ENCODE peak calls at places on chromosome 20, in six cellular contexts. F is HepG2, P is GM12878, H is SK-N-SH, C is H1, G is HL-60. U is an unnamed sample.

GRCh38 chr20:10376271-10377075 is 57.5 kb downstream of the MKKS start:
- DNase-seq in H (no peak), G (no peak), P (no peak), F (no peak), C (no peak), U (no peak)

GRCh38 chr20:35523298-35523888 is 6.1 kb downstream of the C20orf173 start:
- DNase-seq in H (peak; percentile 43), C (peak; percentile 84), P (no peak), G (no peak), F (peak; percentile 47), U (peak; percentile 70)

GRCh38 chr20:23609486-23610109 is 3.9 kb upstream of the CST9 start:
- DNase-seq in F (no peak), C (no peak), P (no peak), G (no peak), H (no peak), U (no peak)

GRCh38 chr20:25237610-25238318 is 10.1 kb upstream of the PYGB start:
- DNase-seq in F (peak; percentile 90), G (peak; percentile 88), P (no peak), C (no peak), H (no peak), U (peak; percentile 71)

GRCh38 chr20:24033151-24033550 is 44.6 kb upstream of the GGTLC1 start:
- DNase-seq in G (no peak), F (no peak), C (no peak), P (no peak), H (no peak), U (no peak)

GRCh38 chr20:3349786-3350185 is 57.7 kb downstream of the DNAAF9 start:
- DNase-seq in H (no peak), G (no peak), P (no peak), C (no peak), F (no peak), U (no peak)

GRCh38 chr20:62710886-62711702 is 2.5 kb downstream of the NTSR1 start:
- DNase-seq in C (no peak), G (peak; percentile 66), P (no peak), H (peak; percentile 61), F (no peak), U (peak; percentile 83)

GRCh38 chr20:62416651-62417637 is 9.9 kb upstream of the CABLES2 start:
- DNase-seq in F (no peak), P (no peak), C (no peak), G (no peak), H (no peak), U (no peak)

GRCh38 chr20:36645998-36646397 is at the start of gene SLA2:
- DNase-seq in C (no peak), G (peak; percentile 27), H (no peak), F (no peak), P (no peak), U (no peak)

GRCh38 chr20:46967647-46968046 is 73.0 kb downstream of the EYA2 start:
- DNase-seq in C (no peak), F (peak; percentile 28), G (no peak), H (peak; percentile 37), P (no peak), U (no peak)

GRCh38 chr20:2693286-2693995 is 861 bp downstream of the EBF4 start:
- DNase-seq in C (peak; percentile 67), F (no peak), H (peak; percentile 90), G (no peak), P (no peak), U (no peak)

GRCh38 chr20:2172305-2173175 is 70.9 kb downstream of the STK35 start:
- DNase-seq in P (peak; percentile 1), G (peak; percentile 27), H (peak; percentile 82), F (peak; percentile 55), C (peak; percentile 87), U (peak; percentile 61)

GRCh38 chr20:38373231-38373867 is 27.1 kb downstream of the LBP start:
- DNase-seq in P (no peak), G (no peak), F (no peak), C (no peak), H (no peak), U (no peak)

GRCh38 chr20:46559685-46560440 is 9.4 kb upstream of the OCSTAMP start:
- DNase-seq in G (no peak), H (no peak), C (no peak), F (peak; percentile 66), P (no peak), U (no peak)

GRCh38 chr20:10578607-10579006 is 95.2 kb downstream of the JAG1 start:
- DNase-seq in G (no peak), F (peak; percentile 71), P (no peak), C (no peak), H (no peak), U (no peak)

GRCh38 chr20:51457281-51457932 is 85.1 kb downstream of the NFATC2 start:
- DNase-seq in H (peak; percentile 44), F (no peak), P (no peak), G (peak; percentile 72), C (no peak), U (no peak)

GRCh38 chr20:53413188-53413631 is 180.4 kb downstream of the ZNF217 start:
- DNase-seq in H (no peak), C (peak; percentile 86), P (peak; percentile 52), F (peak; percentile 83), G (no peak), U (peak; percentile 67)

GRCh38 chr20:22523499-22524392 is 60.6 kb downstream of the FOXA2 start:
- DNase-seq in F (peak; percentile 99), G (no peak), P (no peak), C (peak; percentile 34), H (no peak), U (no peak)

GRCh38 chr20:4113996-4114603 is 98.7 kb upstream of the RNF24 start:
- DNase-seq in C (peak; percentile 37), F (no peak), P (no peak), G (no peak), H (peak; percentile 48), U (no peak)

GRCh38 chr20:43404880-43405279 is 52.8 kb upstream of the SRSF6 start:
- DNase-seq in P (no peak), F (peak; percentile 34), C (peak; percentile 83), G (no peak), H (no peak), U (peak; percentile 36)

GRCh38 chr20:37355252-37356180 is 9.6 kb downstream of the SRC start:
- DNase-seq in C (no peak), P (no peak), G (no peak), H (peak; percentile 10), F (no peak), U (no peak)

GRCh38 chr20:9508240-9508661 is 6.1 kb upstream of the LAMP5 start:
- DNase-seq in H (no peak), P (no peak), G (no peak), C (peak; percentile 64), F (no peak), U (no peak)

GRCh38 chr20:44002861-44003260 is 88.2 kb downstream of the TOX2 start:
- DNase-seq in P (no peak), F (no peak), G (no peak), H (no peak), C (no peak), U (no peak)

GRCh38 chr20:41174373-41174772 is 37.0 kb downstream of the PLCG1 start:
- DNase-seq in F (no peak), G (no peak), P (no peak), C (peak; percentile 30), H (no peak), U (no peak)

GRCh38 chr20:53150532-53150931 is 178.4 kb downstream of the TSHZ2 start:
- DNase-seq in C (no peak), P (no peak), F (no peak), H (no peak), G (no peak), U (no peak)

GRCh38 chr20:8602389-8603116 is 466.3 kb upstream of the PLCB4 start:
- DNase-seq in P (peak; percentile 69), H (no peak), G (no peak), C (no peak), F (no peak), U (no peak)

GRCh38 chr20:30816182-30816645 is 441.2 kb upstream of the DEFB115 start:
- DNase-seq in F (no peak), H (peak; percentile 34), C (no peak), G (no peak), P (no peak), U (peak; percentile 56)

GRCh38 chr20:46578745-46579144 is 28.3 kb upstream of the OCSTAMP start:
- DNase-seq in P (no peak), C (no peak), G (no peak), F (no peak), H (no peak), U (no peak)

GRCh38 chr20:25178563-25179438 is 16.7 kb upstream of the ENTPD6 start:
- DNase-seq in F (peak; percentile 67), P (no peak), C (peak; percentile 48), H (peak; percentile 65), G (no peak), U (peak; percentile 12)

GRCh38 chr20:1005452-1006027 is 3.4 kb upstream of the RSPO4 start:
- DNase-seq in P (peak; percentile 2), F (peak; percentile 59), G (peak; percentile 5), H (peak; percentile 66), C (peak; percentile 57), U (peak; percentile 63)

GRCh38 chr20:62938105-62938888 is at the start of gene GID8:
- DNase-seq in P (no peak), G (no peak), C (no peak), H (no peak), F (peak; percentile 35), U (no peak)

GRCh38 chr20:18197382-18198070 is 59.9 kb downstream of the KAT14 start:
- DNase-seq in C (peak; percentile 33), H (no peak), G (no peak), F (no peak), P (no peak), U (no peak)
- TF ChIP-seq GABPA in C (no peak), H (no peak), G (no peak), F (no peak), P (no peak), U (no peak)

GRCh38 chr20:32585011-32585518 is at the start of gene NOL4L:
- DNase-seq in C (peak; percentile 69), G (peak; percentile 51), F (no peak), H (peak; percentile 81), P (no peak), U (peak; percentile 87)

GRCh38 chr20:32583581-32584045 is 1.5 kb downstream of the NOL4L start:
- DNase-seq in H (no peak), P (no peak), G (no peak), C (no peak), F (no peak), U (no peak)

GRCh38 chr20:32580970-32581838 is 3.9 kb downstream of the NOL4L start:
- DNase-seq in F (peak; percentile 47), P (no peak), C (no peak), H (peak; percentile 83), G (peak; percentile 55), U (peak; percentile 67)

GRCh38 chr20:32581839-32582658 is 3.1 kb downstream of the NOL4L start:
- DNase-seq in G (no peak), P (no peak), F (no peak), C (peak; percentile 65), H (no peak), U (no peak)

GRCh38 chr20:32582659-32583580 is 2.2 kb downstream of the NOL4L start:
- DNase-seq in F (no peak), G (peak; percentile 35), H (peak; percentile 84), P (no peak), C (peak; percentile 72), U (peak; percentile 77)
- TF ChIP-seq GABPA in F (no peak), G (no peak), H (no peak), P (no peak), C (no peak), U (no peak)

GRCh38 chr20:55140631-55141030 is 665.2 kb downstream of the DOK5 start:
- DNase-seq in C (no peak), F (no peak), P (no peak), G (no peak), H (no peak), U (no peak)
- TF ChIP-seq GABPA in C (no peak), F (no peak), P (no peak), G (no peak), H (no peak), U (no peak)

GRCh38 chr20:32443386-32443974 is 85.3 kb downstream of the ASXL1 start:
- DNase-seq in H (no peak), F (no peak), G (no peak), C (no peak), P (no peak), U (no peak)
- TF ChIP-seq GABPA in H (no peak), F (no peak), G (no peak), C (no peak), P (no peak), U (no peak)

U was measured in K562.